ENCODE peak calls at places on chromosome 6, in four cellular contexts. Q, O, A and X are unnamed samples.

GRCh38 chr6:21559238-21559637 is 34.3 kb upstream of the SOX4 start:
- DNase-seq in O (no peak), Q (no peak), A (no peak), X (no peak)

GRCh38 chr6:2396856-2397640 is 151.6 kb upstream of the GMDS start:
- DNase-seq in Q (no peak), A (no peak), O (no peak), X (no peak)

GRCh38 chr6:32462609-32463008 is 22.9 kb downstream of the HLA-DRA start:
- DNase-seq in A (peak; percentile 76), Q (no peak), O (no peak), X (no peak)

GRCh38 chr6:144928847-144929246 is 643.7 kb downstream of the UTRN start:
- DNase-seq in O (no peak), Q (no peak), A (no peak), X (peak; percentile 5)

GRCh38 chr6:127972815-127973214 is 72.0 kb upstream of the THEMIS start:
- DNase-seq in O (no peak), Q (no peak), A (no peak), X (no peak)

GRCh38 chr6:30206152-30206551 is 7.1 kb downstream of the TRIM26 start:
- DNase-seq in Q (no peak), A (no peak), O (no peak), X (no peak)

GRCh38 chr6:75098709-75099108 is 107.1 kb downstream of the COL12A1 start:
- DNase-seq in O (peak; percentile 3), Q (peak; percentile 44), A (no peak), X (no peak)

GRCh38 chr6:9482030-9482731 is 932.7 kb downstream of the TFAP2A start:
- DNase-seq in Q (peak; percentile 61), A (no peak), O (no peak), X (no peak)

GRCh38 chr6:52152692-52153091 is 33.5 kb upstream of the IL17A start:
- DNase-seq in Q (no peak), O (no peak), A (no peak), X (no peak)

GRCh38 chr6:110548124-110548847 is 71.9 kb upstream of the SLC22A16 start:
- DNase-seq in O (no peak), A (no peak), Q (no peak), X (no peak)

GRCh38 chr6:116074732-116075387 is 14.2 kb upstream of the FRK start:
- DNase-seq in O (no peak), Q (no peak), A (no peak), X (no peak)

GRCh38 chr6:100461273-100461919 is 3.3 kb downstream of the SIM1 start:
- DNase-seq in Q (peak; percentile 41), O (no peak), A (no peak), X (no peak)

GRCh38 chr6:150494236-150494635 is 105.4 kb upstream of the PLEKHG1 start:
- DNase-seq in A (no peak), O (no peak), Q (no peak), X (no peak)

GRCh38 chr6:36769161-36769675 is 70.0 kb downstream of the CPNE5 start:
- DNase-seq in A (no peak), Q (no peak), O (no peak), X (no peak)

GRCh38 chr6:14857501-14857900 is 388.4 kb upstream of the JARID2 start:
- DNase-seq in A (no peak), O (no peak), Q (no peak), X (no peak)

GRCh38 chr6:169450097-169450496 is 196.5 kb upstream of the THBS2 start:
- DNase-seq in O (no peak), Q (no peak), A (no peak), X (no peak)

GRCh38 chr6:140043762-140044378 is 669.4 kb upstream of the CITED2 start:
- DNase-seq in A (no peak), Q (peak; percentile 21), O (no peak), X (no peak)

GRCh38 chr6:17728551-17729222 is 22.0 kb upstream of the NUP153 start:
- DNase-seq in O (no peak), A (no peak), Q (no peak), X (no peak)

GRCh38 chr6:125111219-125111983 is 42.2 kb upstream of the TPD52L1 start:
- DNase-seq in Q (no peak), O (no peak), A (no peak), X (no peak)

GRCh38 chr6:16761469-16762264 is 407 bp upstream of the ATXN1 start:
- DNase-seq in Q (peak; percentile 85), O (peak; percentile 92), A (no peak), X (peak; percentile 82)

GRCh38 chr6:31586013-31586412 is at the start of gene LST1:
- DNase-seq in O (no peak), A (no peak), Q (no peak), X (no peak)

GRCh38 chr6:35317483-35318199 is 20.0 kb downstream of the DEF6 start:
- DNase-seq in A (no peak), Q (no peak), O (no peak), X (no peak)

GRCh38 chr6:151176941-151177760 is 62.6 kb upstream of the AKAP12 start:
- DNase-seq in O (no peak), Q (no peak), A (no peak), X (no peak)

GRCh38 chr6:166860392-166860791 is 96.0 kb downstream of the RNASET2 start:
- DNase-seq in Q (no peak), O (no peak), A (no peak), X (no peak)

GRCh38 chr6:44805239-44805849 is 417.8 kb downstream of the CDC5L start:
- DNase-seq in Q (no peak), O (no peak), A (no peak), X (no peak)

GRCh38 chr6:2986722-2987196 is 12.9 kb upstream of the NQO2 start:
- DNase-seq in Q (no peak), A (no peak), O (no peak), X (no peak)

GRCh38 chr6:25369450-25370086 is 90.4 kb downstream of the CARMIL1 start:
- DNase-seq in Q (no peak), A (no peak), O (peak; percentile 23), X (no peak)

GRCh38 chr6:158226655-158227512 is 58.7 kb downstream of the GTF2H5 start:
- DNase-seq in A (no peak), O (peak; percentile 37), Q (no peak), X (no peak)

GRCh38 chr6:12363651-12364381 is 73.7 kb downstream of the EDN1 start:
- DNase-seq in O (peak; percentile 52), Q (peak; percentile 93), A (peak; percentile 95), X (no peak)

GRCh38 chr6:36722365-36722764 is 24.7 kb downstream of the RAB44 start:
- DNase-seq in A (no peak), O (no peak), Q (no peak), X (no peak)

GRCh38 chr6:45835725-45836437 is 179.8 kb downstream of the CLIC5 start:
- DNase-seq in A (no peak), Q (no peak), O (no peak), X (no peak)

GRCh38 chr6:11277275-11278206 is 45.1 kb upstream of the NEDD9 start:
- DNase-seq in Q (peak; percentile 55), O (peak; percentile 90), A (peak; percentile 94), X (no peak)

GRCh38 chr6:18307006-18307405 is 42.7 kb upstream of the DEK start:
- DNase-seq in O (no peak), A (no peak), Q (no peak), X (no peak)

GRCh38 chr6:1643830-1644445 is 34.2 kb downstream of the FOXC1 start:
- DNase-seq in A (no peak), Q (no peak), O (no peak), X (no peak)

GRCh38 chr6:170250981-170251775 is 39.7 kb downstream of the DLL1 start:
- DNase-seq in O (no peak), Q (no peak), A (no peak), X (no peak)

GRCh38 chr6:114390176-114390575 is 47.4 kb upstream of the HS3ST5 start:
- DNase-seq in O (peak; percentile 21), A (no peak), Q (no peak), X (no peak)

GRCh38 chr6:4640139-4640538 is 136.1 kb upstream of the CDYL start:
- DNase-seq in O (no peak), A (no peak), Q (no peak), X (no peak)

GRCh38 chr6:132456700-132457143 is 55.4 kb upstream of the MOXD1 start:
- DNase-seq in O (no peak), Q (no peak), A (peak; percentile 90), X (no peak)
- TF ChIP-seq USF2 in O (no peak), Q (no peak), A (no peak), X (no peak)

GRCh38 chr6:27174958-27175357 is 72.5 kb upstream of the PRSS16 start:
- DNase-seq in O (no peak), Q (no peak), A (no peak), X (peak; percentile 89)

GRCh38 chr6:27178001-27178730 is 69.3 kb upstream of the PRSS16 start:
- DNase-seq in Q (peak; percentile 92), A (peak; percentile 61), O (peak; percentile 51), X (no peak)

GRCh38 chr6:27177454-27178000 is 70.0 kb upstream of the PRSS16 start:
- DNase-seq in O (peak; percentile 65), A (no peak), Q (peak; percentile 91), X (peak; percentile 70)

GRCh38 chr6:27178860-27179259 is 68.6 kb upstream of the PRSS16 start:
- DNase-seq in A (no peak), Q (no peak), O (no peak), X (no peak)

DNA sequence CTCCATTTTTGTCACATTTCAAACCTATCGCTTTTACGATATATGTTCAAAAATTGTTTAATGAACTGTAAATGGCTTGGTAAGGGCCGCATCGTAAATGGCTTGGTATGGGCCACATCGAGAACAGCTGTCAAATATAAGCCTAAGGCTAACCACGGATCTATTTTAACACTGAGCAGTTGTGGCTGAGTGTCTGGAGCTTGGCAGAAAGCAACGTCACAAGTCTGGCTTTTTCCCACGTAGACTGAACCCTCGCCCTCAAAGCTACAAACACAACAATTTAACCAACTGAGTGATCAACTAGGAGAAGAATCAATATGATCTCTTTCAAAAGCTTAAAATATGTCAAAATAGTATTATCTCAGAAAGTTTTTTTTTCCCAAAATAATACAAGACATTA is 71.4 kb upstream of the PRSS16 start:
- DNase-seq in A (no peak), Q (no peak), O (no peak), X (no peak)
- TF ChIP-seq MYC in A (no peak), Q (no peak), O (no peak), X (no peak)

GRCh38 chr6:43060755-43061633 is 1.6 kb downstream of the KLC4 start:
- DNase-seq in Q (no peak), O (no peak), A (no peak), X (no peak)
- H3K4me3 ChIP-seq in Q (peak overlapping the region; percentile 100), O (peak overlapping the region; percentile 99), A (no peak overlapping the region), X (no peak overlapping the region)

GRCh38 chr6:168160506-168161370 is 81.7 kb upstream of the FRMD1 start:
- DNase-seq in A (no peak), O (no peak), Q (no peak), X (no peak)

GRCh38 chr6:168161371-168161750 is 82.3 kb upstream of the FRMD1 start:
- DNase-seq in Q (no peak), O (no peak), A (no peak), X (no peak)

GRCh38 chr6:168158980-168159349 is 80.0 kb upstream of the FRMD1 start:
- DNase-seq in A (no peak), O (no peak), Q (no peak), X (no peak)

GRCh38 chr6:168158280-168158979 is 79.4 kb upstream of the FRMD1 start:
- DNase-seq in Q (no peak), A (no peak), O (no peak), X (no peak)

DNA sequence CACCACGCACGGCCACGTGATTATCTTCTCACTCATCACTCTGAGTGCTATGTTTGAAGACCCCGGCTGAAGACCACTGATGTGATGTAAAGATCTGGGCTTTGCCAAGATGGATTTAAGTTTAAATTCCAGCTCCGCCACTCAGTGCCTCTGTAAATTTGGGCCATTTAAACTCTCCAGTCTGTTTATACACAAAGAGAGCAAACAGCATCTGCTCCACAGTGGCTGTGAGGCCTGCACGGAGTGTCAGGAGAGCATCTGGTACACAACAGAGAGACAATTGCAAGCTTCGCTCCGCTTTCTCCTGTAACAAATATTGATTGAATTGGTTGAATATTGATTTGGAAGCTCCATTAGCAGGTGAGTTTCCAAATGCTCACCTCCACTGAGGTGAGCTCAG is 80.5 kb upstream of the FRMD1 start:
- DNase-seq in Q (no peak), O (no peak), A (no peak), X (no peak)
- TF ChIP-seq USF2 in Q (no peak), O (no peak), A (no peak), X (no peak)